ENCODE peak calls at places on chromosomes 16 and 17, in six cellular contexts. One of them, this sample, is unnamed.

GRCh38 chr16:69479806-69480205 is 55.4 kb downstream of the CYB5B start:
- DNase-seq in activated CD4-positive, alpha-beta T cell treated with anti-CD3 and anti-CD28 coated beads for 24 hours: no peak
- DNase-seq in psoas muscle: no peak
- DNase-seq in NCI-H1417: no peak
- DNase-seq in hepatic stellate cell: no peak
- DNase-seq in T-cell: no peak
- DNase-seq in this sample: no peak

GRCh38 chr17:78121801-78122220 is 6.7 kb downstream of the TMC6 start:
- DNase-seq in activated CD4-positive, alpha-beta T cell treated with anti-CD3 and anti-CD28 coated beads for 24 hours: no peak
- DNase-seq in psoas muscle: no peak
- DNase-seq in NCI-H1417: no peak
- DNase-seq in hepatic stellate cell: no peak
- DNase-seq in T-cell: no peak
- DNase-seq in this sample: no peak

GRCh38 chr17:38982858-38983746 is 15.9 kb upstream of the FBXO47 start:
- DNase-seq in activated CD4-positive, alpha-beta T cell treated with anti-CD3 and anti-CD28 coated beads for 24 hours: no peak
- DNase-seq in psoas muscle: no peak
- DNase-seq in NCI-H1417: peak; percentile 63
- DNase-seq in hepatic stellate cell: peak; percentile 63
- DNase-seq in T-cell: peak; percentile 45
- DNase-seq in this sample: peak; percentile 57

GRCh38 chr16:69927056-69927757 is 23.9 kb upstream of the CLEC18A start:
- DNase-seq in activated CD4-positive, alpha-beta T cell treated with anti-CD3 and anti-CD28 coated beads for 24 hours: no peak
- DNase-seq in psoas muscle: peak; percentile 89
- DNase-seq in NCI-H1417: no peak
- DNase-seq in hepatic stellate cell: peak; percentile 78
- DNase-seq in T-cell: no peak
- DNase-seq in this sample: no peak

GRCh38 chr16:30187971-30188561 is 4.7 kb downstream of the CORO1A start:
- DNase-seq in activated CD4-positive, alpha-beta T cell treated with anti-CD3 and anti-CD28 coated beads for 24 hours: no peak
- DNase-seq in psoas muscle: peak; percentile 49
- DNase-seq in NCI-H1417: no peak
- DNase-seq in hepatic stellate cell: no peak
- DNase-seq in T-cell: no peak
- DNase-seq in this sample: no peak

GRCh38 chr16:66344533-66345145 is 21.9 kb upstream of the CDH5 start:
- DNase-seq in activated CD4-positive, alpha-beta T cell treated with anti-CD3 and anti-CD28 coated beads for 24 hours: peak; percentile 14
- DNase-seq in psoas muscle: no peak
- DNase-seq in NCI-H1417: peak; percentile 37
- DNase-seq in hepatic stellate cell: no peak
- DNase-seq in T-cell: no peak
- DNase-seq in this sample: peak; percentile 65

GRCh38 chr17:57357392-57357784 is 101.1 kb downstream of the MSI2 start:
- DNase-seq in activated CD4-positive, alpha-beta T cell treated with anti-CD3 and anti-CD28 coated beads for 24 hours: no peak
- DNase-seq in psoas muscle: peak; percentile 86
- DNase-seq in NCI-H1417: no peak
- DNase-seq in hepatic stellate cell: no peak
- DNase-seq in T-cell: no peak
- DNase-seq in this sample: no peak

GRCh38 chr17:67021196-67021595 is 23.2 kb upstream of the CACNG1 start:
- DNase-seq in activated CD4-positive, alpha-beta T cell treated with anti-CD3 and anti-CD28 coated beads for 24 hours: no peak
- DNase-seq in psoas muscle: no peak
- DNase-seq in NCI-H1417: no peak
- DNase-seq in hepatic stellate cell: no peak
- DNase-seq in T-cell: no peak
- DNase-seq in this sample: no peak

GRCh38 chr17:2963332-2964027 is 99.9 kb downstream of the OR1D5 start:
- DNase-seq in activated CD4-positive, alpha-beta T cell treated with anti-CD3 and anti-CD28 coated beads for 24 hours: no peak
- DNase-seq in psoas muscle: no peak
- DNase-seq in NCI-H1417: no peak
- DNase-seq in hepatic stellate cell: no peak
- DNase-seq in T-cell: no peak
- DNase-seq in this sample: no peak

GRCh38 chr16:62036807-62037135 is 533 bp upstream of the CDH8 start:
- DNase-seq in activated CD4-positive, alpha-beta T cell treated with anti-CD3 and anti-CD28 coated beads for 24 hours: no peak
- DNase-seq in psoas muscle: no peak
- DNase-seq in NCI-H1417: no peak
- DNase-seq in hepatic stellate cell: no peak
- DNase-seq in T-cell: no peak
- DNase-seq in this sample: no peak

GRCh38 chr16:27758544-27758943 is 208.6 kb downstream of the KATNIP start:
- DNase-seq in activated CD4-positive, alpha-beta T cell treated with anti-CD3 and anti-CD28 coated beads for 24 hours: no peak
- DNase-seq in psoas muscle: no peak
- DNase-seq in NCI-H1417: no peak
- DNase-seq in hepatic stellate cell: no peak
- DNase-seq in T-cell: no peak
- DNase-seq in this sample: no peak

GRCh38 chr17:80005360-80006338 is 30.0 kb downstream of the TBC1D16 start:
- DNase-seq in activated CD4-positive, alpha-beta T cell treated with anti-CD3 and anti-CD28 coated beads for 24 hours: peak; percentile 37
- DNase-seq in psoas muscle: peak; percentile 66
- DNase-seq in NCI-H1417: peak; percentile 44
- DNase-seq in hepatic stellate cell: peak; percentile 93
- DNase-seq in T-cell: peak; percentile 46
- DNase-seq in this sample: peak; percentile 57

GRCh38 chr17:4548721-4549531 is 6.3 kb downstream of the MYBBP1A start:
- DNase-seq in activated CD4-positive, alpha-beta T cell treated with anti-CD3 and anti-CD28 coated beads for 24 hours: no peak
- DNase-seq in psoas muscle: peak; percentile 42
- DNase-seq in NCI-H1417: no peak
- DNase-seq in hepatic stellate cell: no peak
- DNase-seq in T-cell: no peak
- DNase-seq in this sample: no peak

GRCh38 chr16:27717726-27718125 is 167.8 kb downstream of the KATNIP start:
- DNase-seq in activated CD4-positive, alpha-beta T cell treated with anti-CD3 and anti-CD28 coated beads for 24 hours: no peak
- DNase-seq in psoas muscle: peak; percentile 3
- DNase-seq in NCI-H1417: no peak
- DNase-seq in hepatic stellate cell: no peak
- DNase-seq in T-cell: no peak
- DNase-seq in this sample: no peak

GRCh38 chr16:50261707-50262235 is 4.6 kb upstream of the ADCY7 start:
- DNase-seq in activated CD4-positive, alpha-beta T cell treated with anti-CD3 and anti-CD28 coated beads for 24 hours: no peak
- DNase-seq in psoas muscle: peak; percentile 52
- DNase-seq in NCI-H1417: no peak
- DNase-seq in hepatic stellate cell: no peak
- DNase-seq in T-cell: no peak
- DNase-seq in this sample: no peak

GRCh38 chr17:57935833-57936807 is 19.1 kb downstream of the CUEDC1 start:
- DNase-seq in activated CD4-positive, alpha-beta T cell treated with anti-CD3 and anti-CD28 coated beads for 24 hours: no peak
- DNase-seq in psoas muscle: peak; percentile 82
- DNase-seq in NCI-H1417: no peak
- DNase-seq in hepatic stellate cell: peak; percentile 65
- DNase-seq in T-cell: no peak
- DNase-seq in this sample: no peak

GRCh38 chr16:57462209-57462977 is at the start of gene POLR2C:
- DNase-seq in activated CD4-positive, alpha-beta T cell treated with anti-CD3 and anti-CD28 coated beads for 24 hours: peak; percentile 92
- DNase-seq in psoas muscle: peak; percentile 94
- DNase-seq in NCI-H1417: peak; percentile 77
- DNase-seq in hepatic stellate cell: peak; percentile 87
- DNase-seq in T-cell: peak; percentile 88
- DNase-seq in this sample: peak; percentile 97

GRCh38 chr16:20510323-20510722 is 59.0 kb downstream of the ACSM2A start:
- DNase-seq in activated CD4-positive, alpha-beta T cell treated with anti-CD3 and anti-CD28 coated beads for 24 hours: no peak
- DNase-seq in psoas muscle: no peak
- DNase-seq in NCI-H1417: no peak
- DNase-seq in hepatic stellate cell: no peak
- DNase-seq in T-cell: no peak
- DNase-seq in this sample: no peak

GRCh38 chr16:81095953-81096714 is at the start of gene GCSH:
- DNase-seq in activated CD4-positive, alpha-beta T cell treated with anti-CD3 and anti-CD28 coated beads for 24 hours: peak; percentile 97
- DNase-seq in psoas muscle: peak; percentile 100
- DNase-seq in NCI-H1417: peak; percentile 93
- DNase-seq in hepatic stellate cell: peak; percentile 97
- DNase-seq in T-cell: peak; percentile 99
- DNase-seq in this sample: peak; percentile 92

GRCh38 chr17:42116705-42117396 is 4.3 kb downstream of the KAT2A start:
- DNase-seq in activated CD4-positive, alpha-beta T cell treated with anti-CD3 and anti-CD28 coated beads for 24 hours: peak; percentile 76
- DNase-seq in psoas muscle: peak; percentile 90
- DNase-seq in NCI-H1417: peak; percentile 78
- DNase-seq in hepatic stellate cell: peak; percentile 83
- DNase-seq in T-cell: peak; percentile 80
- DNase-seq in this sample: peak; percentile 87

GRCh38 chr16:49471038-49471727 is 97.6 kb downstream of the C16orf78 start:
- DNase-seq in activated CD4-positive, alpha-beta T cell treated with anti-CD3 and anti-CD28 coated beads for 24 hours: no peak
- DNase-seq in psoas muscle: no peak
- DNase-seq in NCI-H1417: no peak
- DNase-seq in hepatic stellate cell: no peak
- DNase-seq in T-cell: peak; percentile 20
- DNase-seq in this sample: no peak

GRCh38 chr16:27618611-27619380 is 68.9 kb downstream of the KATNIP start:
- DNase-seq in activated CD4-positive, alpha-beta T cell treated with anti-CD3 and anti-CD28 coated beads for 24 hours: no peak
- DNase-seq in psoas muscle: no peak
- DNase-seq in NCI-H1417: no peak
- DNase-seq in hepatic stellate cell: no peak
- DNase-seq in T-cell: no peak
- DNase-seq in this sample: no peak

GRCh38 chr17:72556944-72557826 is 436.4 kb downstream of the SOX9 start:
- DNase-seq in activated CD4-positive, alpha-beta T cell treated with anti-CD3 and anti-CD28 coated beads for 24 hours: peak; percentile 53
- DNase-seq in psoas muscle: peak; percentile 63
- DNase-seq in NCI-H1417: peak; percentile 65
- DNase-seq in hepatic stellate cell: peak; percentile 81
- DNase-seq in T-cell: peak; percentile 31
- DNase-seq in this sample: peak; percentile 76

GRCh38 chr16:1794908-1795666 is 1.6 kb upstream of the IGFALS start:
- DNase-seq in activated CD4-positive, alpha-beta T cell treated with anti-CD3 and anti-CD28 coated beads for 24 hours: no peak
- DNase-seq in psoas muscle: no peak
- DNase-seq in NCI-H1417: no peak
- DNase-seq in hepatic stellate cell: no peak
- DNase-seq in T-cell: no peak
- DNase-seq in this sample: no peak

GRCh38 chr16:1964046-1964505 is 550 bp downstream of the RPS2 start:
- DNase-seq in activated CD4-positive, alpha-beta T cell treated with anti-CD3 and anti-CD28 coated beads for 24 hours: no peak
- DNase-seq in psoas muscle: no peak
- DNase-seq in NCI-H1417: peak; percentile 55
- DNase-seq in hepatic stellate cell: no peak
- DNase-seq in T-cell: peak; percentile 41
- DNase-seq in this sample: no peak

GRCh38 chr16:83971165-83972130 is 3.4 kb downstream of the NECAB2 start:
- DNase-seq in activated CD4-positive, alpha-beta T cell treated with anti-CD3 and anti-CD28 coated beads for 24 hours: no peak
- DNase-seq in psoas muscle: no peak
- DNase-seq in NCI-H1417: peak; percentile 55
- DNase-seq in hepatic stellate cell: no peak
- DNase-seq in T-cell: no peak
- DNase-seq in this sample: no peak

GRCh38 chr17:21213491-21214014 is 408 bp downstream of the TMEM11 start:
- DNase-seq in activated CD4-positive, alpha-beta T cell treated with anti-CD3 and anti-CD28 coated beads for 24 hours: peak; percentile 14
- DNase-seq in psoas muscle: peak; percentile 73
- DNase-seq in NCI-H1417: no peak
- DNase-seq in hepatic stellate cell: no peak
- DNase-seq in T-cell: no peak
- DNase-seq in this sample: no peak

This sample was measured in stimulated activated effector memory CD8-positive, alpha-beta T cell treated with anti-CD3 and anti-CD28 coated beads, Interleukin-12 subunit alpha, Interleukin-12 subunit beta, amount 100 ng/mL, for 72 hours.